ENCODE peak calls at places on chromosomes 13 and 19, in ten cellular contexts. F is psoas muscle; U is GM23248; Y is tibial artery; M is AG04450; X is ovary; J is heart right ventricle; O is AG10803; C is heart left ventricle; I is effector memory CD4-positive, alpha-beta T cell. P is an unnamed sample.

GRCh38 chr13:39516140-39516539 is 86.9 kb downstream of the LHFPL6 start:
- DNase-seq in F (no peak), U (peak; percentile 78), Y (no peak), M (no peak), X (no peak), J (no peak), O (peak; percentile 69), C (peak; percentile 34), I (no peak), P (no peak)

GRCh38 chr13:81888855-81889254 is 1547.9 kb upstream of the SPRY2 start:
- DNase-seq in F (no peak), U (no peak), Y (no peak), M (no peak), X (no peak), J (no peak), O (no peak), C (no peak), I (no peak), P (no peak)

GRCh38 chr13:93227906-93228801 is 1.5 kb downstream of the GPC6 start:
- DNase-seq in F (peak; percentile 56), U (peak; percentile 90), Y (peak; percentile 86), M (no peak), X (peak; percentile 79), J (peak; percentile 31), O (peak; percentile 89), C (peak; percentile 35), I (no peak), P (peak; percentile 64)

GRCh38 chr19:41895745-41896580 is 13.0 kb downstream of the ARHGEF1 start:
- DNase-seq in F (no peak), U (peak; percentile 32), Y (no peak), M (no peak), X (no peak), J (no peak), O (no peak), C (no peak), I (no peak), P (no peak)

GRCh38 chr13:23427342-23428182 is 5.9 kb downstream of the SACS start:
- DNase-seq in F (no peak), U (peak; percentile 91), Y (peak; percentile 80), M (peak; percentile 73), X (peak; percentile 54), J (no peak), O (peak; percentile 91), C (no peak), I (no peak), P (peak; percentile 92)

GRCh38 chr13:40974460-40975407 is 44.4 kb downstream of the ELF1 start:
- DNase-seq in F (no peak), U (peak; percentile 51), Y (no peak), M (no peak), X (no peak), J (no peak), O (peak; percentile 42), C (no peak), I (no peak), P (peak; percentile 37)

GRCh38 chr19:16116067-16116466 is 4.4 kb downstream of the RAB8A start:
- DNase-seq in F (no peak), U (no peak), Y (no peak), M (no peak), X (no peak), J (no peak), O (no peak), C (no peak), I (no peak), P (no peak)

GRCh38 chr19:42284641-42285341 is 15.7 kb downstream of the CIC start:
- DNase-seq in F (no peak), U (peak; percentile 38), Y (peak; percentile 74), M (no peak), X (peak; percentile 75), J (no peak), O (no peak), C (no peak), I (no peak), P (no peak)

GRCh38 chr13:79241697-79242096 is 164.4 kb downstream of the RBM26 start:
- DNase-seq in F (no peak), U (no peak), Y (no peak), M (no peak), X (no peak), J (no peak), O (no peak), C (no peak), I (no peak), P (no peak)

GRCh38 chr19:35752746-35753350 is 4.0 kb downstream of the HSPB6 start:
- DNase-seq in F (no peak), U (no peak), Y (no peak), M (no peak), X (no peak), J (no peak), O (no peak), C (no peak), I (no peak), P (no peak)

DNA sequence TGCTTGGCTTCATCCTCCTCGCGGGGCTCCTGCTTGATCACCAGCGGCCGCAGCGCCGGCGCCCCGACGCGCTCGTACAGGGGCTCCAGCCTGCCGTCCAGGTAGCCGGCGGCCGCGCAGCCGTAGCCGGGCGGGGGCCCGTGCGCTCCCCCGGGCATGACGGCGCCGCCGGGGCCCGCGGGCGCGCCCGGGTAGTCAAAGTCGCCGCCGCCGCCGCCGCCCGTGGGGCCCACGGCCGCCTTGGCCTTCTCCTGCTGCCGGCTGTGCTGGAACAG is 497 bp downstream of the CEBPA start:
- DNase-seq in F (no peak), U (peak; percentile 19), Y (no peak), M (no peak), X (no peak), J (no peak), O (no peak), C (no peak), I (no peak), P (no peak)
- H3K4me3 ChIP-seq in F (peak overlapping the region; percentile 86), U (peak overlapping the region; percentile 83), Y (peak overlapping the region; percentile 60), M (peak overlapping the region; percentile 40), X (peak overlapping the region; percentile 56), J (peak overlapping the region; percentile 78), O (no peak overlapping the region), C (peak overlapping the region; percentile 93), I (peak overlapping the region; percentile 51), P (peak overlapping the region; percentile 59)

DNA sequence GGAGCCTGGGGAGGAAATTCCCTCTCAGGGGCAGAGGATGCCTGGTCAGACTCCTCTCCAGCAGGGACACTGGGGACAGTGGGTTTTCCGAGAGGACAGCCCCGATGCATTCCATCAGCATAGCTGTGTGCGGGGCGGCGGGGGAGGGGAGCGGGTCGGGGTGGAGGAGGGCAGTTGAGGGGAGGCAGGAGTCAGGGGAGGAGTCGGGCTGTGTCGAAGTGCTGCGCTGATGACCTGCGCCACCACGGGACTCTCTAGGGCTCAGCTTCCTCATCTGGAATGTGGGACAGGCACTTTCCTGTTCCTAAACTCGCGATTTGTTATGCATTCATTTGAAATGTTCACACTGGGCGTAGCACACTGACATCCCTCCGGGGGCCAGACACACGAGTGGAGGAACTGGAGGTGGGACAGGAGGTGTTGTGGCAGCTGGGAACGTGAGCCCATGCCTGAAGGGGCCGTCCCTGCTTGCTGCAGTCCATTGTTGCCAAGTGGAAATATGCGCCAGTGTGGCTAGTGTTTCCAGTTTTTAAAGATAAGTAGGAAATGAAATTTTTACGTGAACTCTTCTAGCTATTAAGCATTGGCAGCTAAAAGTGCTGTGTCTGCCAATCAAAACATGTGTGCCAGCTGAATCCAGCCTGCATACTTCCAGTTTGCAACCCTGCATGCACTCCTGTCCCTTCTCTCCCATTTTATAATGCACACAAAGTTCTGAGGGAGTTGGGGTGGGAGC is 43.3 kb downstream of the FLT1 start:
- DNase-seq in F (no peak), U (peak; percentile 4), Y (no peak), M (no peak), X (no peak), J (peak; percentile 21), O (peak; percentile 20), C (no peak), I (no peak), P (no peak)
- H3K4me3 ChIP-seq in F (no peak overlapping the region), U (no peak overlapping the region), Y (peak overlapping the region; percentile 1), M (no peak overlapping the region), X (no peak overlapping the region), J (no peak overlapping the region), O (no peak overlapping the region), C (peak overlapping the region; percentile 6), I (no peak overlapping the region), P (no peak overlapping the region)

GRCh38 chr19:8213827-8214672 is 4.9 kb downstream of the CERS4 start:
- DNase-seq in F (no peak), U (no peak), Y (no peak), M (no peak), X (no peak), J (no peak), O (no peak), C (no peak), I (no peak), P (no peak)

GRCh38 chr19:8210660-8211101 is 1.5 kb downstream of the CERS4 start:
- DNase-seq in F (no peak), U (no peak), Y (no peak), M (no peak), X (no peak), J (no peak), O (no peak), C (no peak), I (no peak), P (no peak)

GRCh38 chr19:8214802-8215201 is 5.6 kb downstream of the CERS4 start:
- DNase-seq in F (no peak), U (no peak), Y (no peak), M (no peak), X (no peak), J (no peak), O (no peak), C (no peak), I (no peak), P (no peak)

GRCh38 chr19:8212212-8212611 is 3.0 kb downstream of the CERS4 start:
- DNase-seq in F (no peak), U (no peak), Y (no peak), M (no peak), X (no peak), J (no peak), O (no peak), C (no peak), I (no peak), P (no peak)

DNA sequence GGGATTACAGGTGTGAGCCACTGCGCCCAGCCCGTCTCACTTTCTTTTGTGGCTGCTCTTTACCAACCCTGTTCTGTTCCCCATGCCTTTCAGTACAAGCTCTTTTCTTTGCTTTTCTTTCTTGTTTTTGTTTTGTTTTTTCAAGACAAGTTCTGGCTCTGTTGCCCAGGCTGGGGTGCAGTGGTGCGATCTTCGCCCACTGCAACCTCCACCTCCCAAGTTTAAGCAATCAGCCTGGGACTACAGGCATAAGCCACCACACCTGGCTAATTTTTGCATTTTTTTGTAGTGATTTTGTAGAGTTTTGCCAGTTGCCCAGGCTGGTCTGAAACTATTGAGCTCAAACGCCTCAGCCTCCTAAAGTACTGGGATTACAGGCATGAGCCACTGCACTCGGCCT is 3.7 kb downstream of the CERS4 start:
- DNase-seq in F (no peak), U (no peak), Y (no peak), M (no peak), X (no peak), J (no peak), O (no peak), C (no peak), I (no peak), P (no peak)
- H3K4me3 ChIP-seq in F (no peak overlapping the region), U (no peak overlapping the region), Y (no peak overlapping the region), M (no peak overlapping the region), X (no peak overlapping the region), J (no peak overlapping the region), O (no peak overlapping the region), C (no peak overlapping the region), I (no peak overlapping the region), P (no peak overlapping the region)

DNA sequence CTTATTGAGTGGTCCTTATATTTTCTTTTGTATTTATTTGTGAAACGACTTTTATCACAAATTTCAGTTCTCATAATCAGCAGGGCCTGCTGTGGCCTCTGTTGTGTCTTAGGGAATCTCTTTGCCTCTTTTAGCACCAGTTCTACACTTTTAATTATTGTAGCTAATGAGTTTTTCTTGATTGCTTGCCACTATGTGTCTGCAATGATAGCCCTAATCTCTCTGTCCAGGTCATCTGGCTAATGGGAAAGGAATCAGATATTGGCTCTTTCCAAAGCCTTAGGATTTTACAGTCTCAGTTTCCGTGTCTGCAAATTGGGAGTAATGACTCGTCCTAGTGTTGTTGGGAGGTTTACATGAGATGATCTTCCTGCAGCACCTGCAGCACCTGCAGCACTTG is 10.2 kb downstream of the WDFY2 start:
- DNase-seq in F (no peak), U (no peak), Y (no peak), M (no peak), X (no peak), J (no peak), O (no peak), C (no peak), I (no peak), P (no peak)
- H3K4me3 ChIP-seq in F (no peak overlapping the region), U (no peak overlapping the region), Y (no peak overlapping the region), M (no peak overlapping the region), X (no peak overlapping the region), J (no peak overlapping the region), O (no peak overlapping the region), C (no peak overlapping the region), I (no peak overlapping the region), P (no peak overlapping the region)